ENCODE peak calls at places on chromosome 6, in ten cellular contexts. C, I, M, Y, H, G, W, J, R and S are unnamed samples.

GRCh38 chr6:137736048-137736846 is 130.8 kb upstream of the TNFAIP3 start:
- DNase-seq in M (no peak), G (no peak), C (no peak), R (no peak), J (no peak), Y (no peak), I (no peak), W (no peak), H (no peak), S (no peak)

GRCh38 chr6:166348305-166348949 is 6.1 kb upstream of the SFT2D1 start:
- DNase-seq in W (no peak), Y (no peak), H (no peak), R (no peak), G (no peak), M (no peak), J (no peak), I (no peak), C (no peak), S (no peak)

GRCh38 chr6:29516108-29516507 is 28.4 kb upstream of the MAS1L start:
- DNase-seq in J (no peak), M (no peak), H (no peak), R (no peak), Y (no peak), C (peak; percentile 12), W (peak; percentile 5), I (no peak), G (no peak), S (no peak)

GRCh38 chr6:16200231-16200941 is 38.0 kb upstream of the GMPR start:
- DNase-seq in H (no peak), C (no peak), G (no peak), M (no peak), I (no peak), Y (no peak), J (peak; percentile 45), W (no peak), R (no peak), S (no peak)

GRCh38 chr6:137191238-137191637 is 17.8 kb upstream of the IL22RA2 start:
- DNase-seq in M (no peak), G (no peak), R (no peak), I (no peak), Y (no peak), J (no peak), C (no peak), W (peak; percentile 15), H (no peak), S (no peak)

GRCh38 chr6:16624631-16625299 is 136.5 kb downstream of the ATXN1 start:
- DNase-seq in I (no peak), H (no peak), Y (no peak), M (no peak), J (no peak), R (no peak), G (no peak), C (no peak), W (no peak), S (no peak)

GRCh38 chr6:80460396-80460912 is 354.0 kb downstream of the BCKDHB start:
- DNase-seq in R (no peak), M (no peak), W (peak; percentile 64), G (no peak), C (no peak), H (no peak), J (no peak), I (no peak), Y (no peak), S (no peak)

GRCh38 chr6:24307881-24308280 is 50.0 kb downstream of the DCDC2 start:
- DNase-seq in I (no peak), R (no peak), J (no peak), W (no peak), G (no peak), C (no peak), Y (no peak), H (no peak), M (no peak), S (no peak)

GRCh38 chr6:22653980-22654610 is 84.7 kb downstream of the HDGFL1 start:
- DNase-seq in C (no peak), R (no peak), J (no peak), Y (no peak), G (no peak), H (no peak), W (no peak), I (no peak), M (no peak), S (no peak)

GRCh38 chr6:22466665-22467064 is 102.7 kb upstream of the HDGFL1 start:
- DNase-seq in G (no peak), C (no peak), W (no peak), M (no peak), R (no peak), Y (no peak), J (no peak), H (no peak), I (no peak), S (no peak)

GRCh38 chr6:78505178-78505577 is 362.2 kb upstream of the IRAK1BP1 start:
- DNase-seq in I (no peak), Y (no peak), H (no peak), R (no peak), W (no peak), G (no peak), J (no peak), M (no peak), C (no peak), S (no peak)

GRCh38 chr6:3137057-3137777 is 18.7 kb downstream of the BPHL start:
- DNase-seq in R (no peak), C (no peak), J (no peak), H (no peak), W (no peak), Y (no peak), M (no peak), I (no peak), G (no peak), S (no peak)

GRCh38 chr6:14321992-14322772 is 204.6 kb downstream of the CD83 start:
- DNase-seq in W (peak; percentile 4), Y (no peak), M (no peak), J (peak; percentile 19), G (no peak), R (no peak), I (no peak), C (peak; percentile 81), H (no peak), S (no peak)

GRCh38 chr6:81362246-81362645 is 390.2 kb downstream of the TENT5A start:
- DNase-seq in W (peak; percentile 50), Y (no peak), R (no peak), J (no peak), I (no peak), M (no peak), G (no peak), H (no peak), C (no peak), S (no peak)

GRCh38 chr6:72826744-72827438 is 205.0 kb downstream of the KCNQ5 start:
- DNase-seq in R (no peak), I (no peak), H (no peak), J (no peak), Y (no peak), M (no peak), G (no peak), W (peak; percentile 76), C (no peak), S (no peak)

GRCh38 chr6:116945809-116946208 is 68.8 kb downstream of the RFX6 start:
- DNase-seq in R (no peak), Y (no peak), C (no peak), M (no peak), H (no peak), W (no peak), I (no peak), G (no peak), J (peak; percentile 16), S (no peak)

DNA sequence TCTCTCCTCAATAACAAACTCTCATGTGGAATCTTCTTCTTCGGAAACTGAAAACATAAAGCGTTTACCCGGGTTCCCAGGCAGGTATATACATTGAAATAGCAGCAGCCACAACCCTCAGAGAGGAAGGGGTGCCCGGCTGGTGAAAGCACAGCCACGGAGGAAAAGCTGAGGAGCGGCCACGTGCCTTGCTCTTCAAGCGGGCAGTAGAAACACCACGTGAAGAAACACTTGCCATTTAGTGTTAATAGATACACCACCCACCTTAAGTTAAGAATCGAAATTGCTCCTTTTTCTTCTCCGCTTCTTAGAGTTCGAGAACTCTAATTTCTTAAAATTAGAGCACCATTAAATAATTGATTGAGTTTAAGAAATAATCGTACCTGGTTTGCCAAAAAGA is 305 bp downstream of the THBS2 start:
- DNase-seq in C (no peak), H (no peak), W (no peak), Y (no peak), R (no peak), J (no peak), G (no peak), I (no peak), M (no peak), S (peak; percentile 38)
- H3K4me3 ChIP-seq in C (peak overlapping the region; percentile 8), H (peak overlapping the region; percentile 30), W (peak overlapping the region; percentile 78), Y (peak overlapping the region; percentile 82), R (no peak overlapping the region), J (peak overlapping the region; percentile 13), G (peak overlapping the region; percentile 26), I (no peak overlapping the region), M (peak overlapping the region; percentile 23), S (peak overlapping the region; percentile 37)

GRCh38 chr6:52416629-52417151 is 3.5 kb upstream of the EFHC1 start:
- DNase-seq in I (peak; percentile 16), W (peak; percentile 78), H (no peak), M (no peak), C (peak; percentile 76), Y (peak; percentile 61), J (peak; percentile 67), G (no peak), R (no peak), S (no peak)
- H3K4me1 ChIP-seq in I (peaks cover 24% of the 10 kb centered on the region), W (peaks cover 12% of the 10 kb centered on the region), H (peaks cover 4% of the 10 kb centered on the region), M (no peaks in the 10 kb centered on the region), C (peaks cover 7% of the 10 kb centered on the region), Y (peaks cover 7% of the 10 kb centered on the region), J (peaks cover 19% of the 10 kb centered on the region), G (peaks cover 13% of the 10 kb centered on the region), R (peaks cover 43% of the 10 kb centered on the region), S (peaks cover 10% of the 10 kb centered on the region)

DNA sequence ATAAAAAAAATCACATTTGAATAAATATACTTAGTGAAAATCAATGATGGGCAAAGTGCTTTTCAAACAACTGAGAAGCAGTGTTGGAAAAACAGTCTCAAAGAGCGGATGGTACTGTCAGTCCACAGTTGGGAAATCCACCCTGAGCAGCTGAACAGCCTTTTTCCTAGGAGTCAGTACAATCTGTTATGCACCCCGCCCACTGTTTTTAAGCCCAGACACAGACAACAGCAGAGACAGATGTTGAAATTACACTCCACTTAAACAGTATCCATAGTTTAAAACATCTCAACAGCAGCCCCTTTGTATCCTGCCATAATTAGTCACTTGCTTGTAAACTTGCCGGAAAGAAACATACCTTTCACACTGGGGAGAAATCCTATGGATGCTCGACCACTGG is 372 bp downstream of the KIAA0408 start:
- DNase-seq in J (peak; percentile 60), Y (peak; percentile 76), M (peak; percentile 34), H (no peak), G (no peak), W (peak; percentile 84), R (no peak), C (no peak), I (no peak), S (no peak)
- H3K4me3 ChIP-seq in J (no peak overlapping the region), Y (peak overlapping the region; percentile 55), M (peak overlapping the region; percentile 79), H (peak overlapping the region; percentile 41), G (peak overlapping the region; percentile 12), W (no peak overlapping the region), R (no peak overlapping the region), C (no peak overlapping the region), I (no peak overlapping the region), S (peak overlapping the region; percentile 53)

DNA sequence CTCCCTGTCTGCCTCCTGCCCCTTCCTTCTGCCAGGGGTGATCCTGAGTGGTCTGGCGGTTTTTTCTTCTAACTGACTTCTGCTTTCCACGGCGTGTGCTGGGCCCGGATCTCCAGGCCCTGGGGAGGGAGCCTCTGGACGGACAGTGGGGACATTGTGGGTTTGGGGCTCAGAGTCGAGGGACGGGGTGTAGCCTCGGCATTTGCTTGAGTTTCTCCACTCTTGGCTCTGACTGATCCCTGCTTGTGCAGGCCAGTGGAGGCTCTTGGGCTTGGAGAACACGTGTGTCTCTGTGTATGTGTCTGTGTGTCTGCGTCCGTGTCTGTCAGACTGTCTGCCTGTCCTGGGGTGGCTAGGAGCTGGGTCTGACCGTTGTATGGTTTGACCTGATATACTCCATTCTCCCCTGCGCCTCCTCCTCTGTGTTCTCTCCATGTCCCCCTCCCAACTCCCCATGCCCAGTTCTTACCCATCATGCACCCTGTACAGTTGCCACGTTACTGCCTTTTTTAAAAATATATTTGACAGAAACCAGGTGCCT is 10.2 kb downstream of the SLC29A1 start:
- DNase-seq in H (no peak), J (no peak), C (no peak), R (no peak), M (no peak), Y (no peak), I (no peak), W (no peak), G (peak; percentile 58), S (no peak)
- H3K4me1 ChIP-seq in H (peaks cover 42% of the 10 kb centered on the region), J (peaks cover 24% of the 10 kb centered on the region), C (peaks cover 11% of the 10 kb centered on the region), R (peaks cover 22% of the 10 kb centered on the region), M (peaks cover 58% of the 10 kb centered on the region), Y (peaks cover 58% of the 10 kb centered on the region), I (peaks cover 12% of the 10 kb centered on the region), W (peaks cover 18% of the 10 kb centered on the region), G (peaks cover 15% of the 10 kb centered on the region), S (peaks cover 30% of the 10 kb centered on the region)